ENCODE peak calls at places on chromosomes 16 and 17, in four cellular contexts. G, K, V and X are unnamed samples.

GRCh38 chr17:38925263-38925995 is at the start of gene LASP1NB:
- DNase-seq in K (no peak), G (peak), V (no peak), X (no peak)

GRCh38 chr16:87703835-87704375 is 61.9 kb downstream of the KLHDC4 start:
- DNase-seq in K (no peak), V (no peak), G (no peak), X (no peak)

GRCh38 chr17:50187403-50187735 is 14.1 kb downstream of the COL1A1 start:
- DNase-seq in G (peak), K (no peak), V (no peak), X (no peak)

GRCh38 chr17:17818088-17818526 is 18.7 kb downstream of the SREBF1 start:
- DNase-seq in G (peak), V (no peak), K (no peak), X (no peak)

GRCh38 chr17:66885417-66885816 is 50.5 kb downstream of the CACNG5 start:
- DNase-seq in K (no peak), G (no peak), V (no peak), X (no peak)

GRCh38 chr17:21419299-21420239 is 43.4 kb downstream of the KCNJ12 start:
- DNase-seq in G (no peak), V (no peak), K (no peak), X (no peak)

GRCh38 chr17:61362396-61362795 is 37.2 kb upstream of the TBX2 start:
- DNase-seq in K (no peak), G (no peak), V (no peak), X (no peak)

GRCh38 chr16:57773680-57774295 is 28.5 kb downstream of the KIFC3 start:
- DNase-seq in V (no peak), G (no peak), K (no peak), X (no peak)

GRCh38 chr17:78159575-78160158 is 8.7 kb upstream of the SYNGR2 start:
- DNase-seq in K (no peak), G (peak), V (no peak), X (peak)

GRCh38 chr17:45828171-45829133 is 16.2 kb upstream of the SPPL2C start:
- DNase-seq in G (no peak), V (no peak), K (no peak), X (no peak)

GRCh38 chr17:69501591-69502468 is 87.3 kb downstream of the MAP2K6 start:
- DNase-seq in K (no peak), G (peak), V (no peak), X (no peak)

GRCh38 chr16:79601978-79602609 is 1.6 kb upstream of the MAF start:
- DNase-seq in G (peak), K (peak), V (peak), X (peak)

GRCh38 chr16:67697407-67697806 is 21.7 kb downstream of the GFOD2 start:
- DNase-seq in G (no peak), K (no peak), V (no peak), X (no peak)

GRCh38 chr17:82605939-82606600 is 42.2 kb downstream of the WDR45B start:
- DNase-seq in K (no peak), G (peak), V (no peak), X (no peak)

GRCh38 chr16:78782572-78782971 is 683.1 kb downstream of the WWOX start:
- DNase-seq in K (no peak), G (no peak), V (no peak), X (no peak)

GRCh38 chr16:3030128-3030871 is 6.4 kb downstream of the BICDL2 start:
- DNase-seq in V (no peak), G (no peak), K (no peak), X (no peak)
- TF ChIP-seq CTCF in V (no peak), G (no peak), K (no peak), X (no peak)

DNA sequence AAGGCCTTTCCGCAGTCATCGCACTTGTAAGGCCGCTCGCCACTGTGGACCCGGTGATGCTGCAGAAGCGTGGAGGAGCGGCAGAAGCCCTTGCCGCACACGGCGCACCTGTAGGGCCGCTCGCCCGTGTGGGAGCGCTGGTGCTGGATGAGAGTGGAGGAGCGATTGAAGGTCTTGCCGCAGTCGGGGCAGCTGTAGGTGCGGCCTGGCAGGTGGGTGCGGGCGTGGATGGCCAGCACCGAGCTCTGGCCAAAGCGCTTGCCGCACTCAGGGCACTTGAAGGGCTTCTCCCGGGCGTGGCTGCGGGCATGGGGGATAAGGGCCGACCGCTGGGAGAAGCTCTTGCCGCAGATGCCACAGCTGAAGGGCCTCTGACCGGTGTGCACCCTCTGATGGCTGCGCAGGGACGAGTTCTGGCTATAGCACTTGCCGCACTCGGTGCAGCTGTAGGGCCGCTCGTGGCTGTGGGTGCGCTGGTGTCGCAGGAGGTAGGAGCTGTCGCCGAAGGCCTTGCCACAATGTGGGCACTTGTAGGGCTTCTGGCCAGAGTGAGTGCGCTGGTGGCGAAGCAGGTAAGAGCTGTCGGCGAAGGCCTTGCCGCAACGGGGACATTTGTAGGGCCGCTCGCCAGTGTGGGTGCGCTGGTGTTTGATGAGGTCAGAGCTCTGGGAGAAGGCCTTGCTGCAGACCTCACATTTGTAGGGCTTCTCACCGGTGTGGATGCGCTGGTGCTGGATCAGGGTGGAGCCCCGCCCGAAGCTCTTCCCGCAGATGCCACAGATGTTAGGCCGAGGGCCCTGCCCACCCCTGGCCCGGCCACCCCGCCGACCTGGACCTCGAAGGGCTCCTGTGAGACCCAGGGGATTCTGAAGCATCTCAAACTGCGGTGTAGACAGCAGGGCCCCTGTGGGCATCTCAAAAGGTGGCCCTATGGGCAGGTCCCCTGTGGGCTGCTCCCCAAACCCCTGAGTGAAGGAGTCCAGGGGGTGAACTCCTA is 1.5 kb downstream of the ZNF768 start:
- DNase-seq in V (no peak), G (no peak), K (no peak), X (no peak)
- TF ChIP-seq CTCF in V (no peak), G (no peak), K (no peak), X (no peak)

GRCh38 chr16:28089992-28090365 is 26.5 kb upstream of the GSG1L start:
- DNase-seq in K (no peak), V (no peak), G (no peak), X (no peak)

GRCh38 chr16:28091706-28092105 is 28.2 kb upstream of the GSG1L start:
- DNase-seq in G (no peak), V (no peak), K (no peak), X (no peak)

GRCh38 chr16:28093383-28093725 is 29.8 kb upstream of the GSG1L start:
- DNase-seq in G (no peak), V (no peak), K (no peak), X (no peak)

GRCh38 chr16:28090646-28091377 is 27.3 kb upstream of the GSG1L start:
- DNase-seq in G (no peak), K (no peak), V (no peak), X (no peak)

DNA sequence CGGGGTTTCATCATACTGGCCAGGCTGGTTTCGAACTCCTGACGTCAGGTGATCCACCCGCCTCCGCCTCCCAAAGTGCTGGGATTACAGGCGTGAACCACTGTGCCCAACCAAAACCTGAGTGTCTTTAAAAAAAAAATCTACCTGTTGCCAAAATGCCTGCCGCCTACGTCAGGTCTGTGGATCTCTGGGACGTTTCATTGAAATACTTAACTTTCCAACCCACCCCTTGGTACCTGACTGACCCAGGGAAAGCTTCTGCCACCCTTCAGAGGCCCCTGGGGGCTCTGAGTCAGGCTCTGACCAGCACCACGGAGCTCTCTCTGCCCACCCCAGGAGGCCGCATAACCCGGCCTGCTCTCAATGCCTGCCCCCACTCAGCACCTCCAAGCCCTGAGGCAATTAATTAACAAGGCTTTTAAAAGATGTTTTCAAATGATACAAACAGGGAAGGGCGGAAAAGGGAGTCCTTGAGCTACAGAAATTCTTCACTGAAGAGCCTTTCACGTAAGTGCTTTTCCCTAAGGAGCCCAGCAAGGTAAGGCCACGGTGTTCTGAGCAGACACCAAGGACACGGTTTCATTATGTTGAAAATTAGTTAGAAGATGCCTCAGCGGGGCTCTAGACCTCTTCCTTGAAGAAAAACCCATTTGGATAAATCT is 29.3 kb upstream of the GSG1L start:
- DNase-seq in G (no peak), V (no peak), K (no peak), X (no peak)
- TF ChIP-seq CTCF in G (no peak), V (no peak), K (no peak), X (no peak)

DNA sequence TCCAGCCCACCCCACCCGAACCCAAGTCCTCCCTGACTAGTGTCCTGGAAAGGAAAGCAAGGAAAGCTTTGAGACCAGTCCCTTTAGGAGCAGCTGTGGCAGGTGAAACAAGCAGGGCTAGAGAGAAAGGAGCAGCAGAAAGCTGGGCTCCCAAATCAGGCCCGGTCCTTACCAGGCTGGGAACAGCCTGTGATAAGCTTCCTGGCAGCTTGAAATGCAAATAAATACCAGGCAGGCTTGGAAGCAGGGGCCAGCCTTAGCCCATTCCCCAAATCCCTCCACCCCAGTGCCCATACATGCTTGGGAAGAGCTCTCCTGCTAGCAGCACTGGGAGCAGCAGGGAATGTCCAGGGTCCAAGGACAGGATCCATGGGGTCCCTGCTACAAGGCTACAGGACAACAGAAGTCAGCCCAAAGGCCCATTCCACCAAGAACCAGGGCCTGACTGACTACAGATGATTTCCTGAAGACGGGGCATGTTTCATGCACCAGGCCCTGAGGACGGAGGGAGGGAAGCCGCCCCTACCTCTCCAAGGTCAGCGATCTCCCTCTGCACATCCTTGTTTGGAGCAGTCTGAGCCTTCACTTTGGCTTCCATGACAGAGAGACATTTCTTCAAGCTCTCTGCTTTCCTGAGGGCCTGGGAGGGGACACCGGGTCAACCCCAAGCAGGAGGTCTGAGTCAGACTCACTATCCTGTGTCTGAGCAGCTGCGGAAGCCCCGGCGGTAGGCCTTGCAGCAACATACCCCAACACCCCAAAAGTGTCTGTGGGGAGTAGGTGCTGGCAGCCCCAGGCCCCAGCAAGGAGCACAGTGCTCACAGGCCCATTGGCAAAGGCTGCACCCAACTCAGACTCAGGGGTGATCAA is 2.6 kb upstream of the EXOSC6 start:
- DNase-seq in G (no peak), V (no peak), K (no peak), X (no peak)
- TF ChIP-seq CTCF in G (no peak), V (no peak), K (no peak), X (no peak)

DNA sequence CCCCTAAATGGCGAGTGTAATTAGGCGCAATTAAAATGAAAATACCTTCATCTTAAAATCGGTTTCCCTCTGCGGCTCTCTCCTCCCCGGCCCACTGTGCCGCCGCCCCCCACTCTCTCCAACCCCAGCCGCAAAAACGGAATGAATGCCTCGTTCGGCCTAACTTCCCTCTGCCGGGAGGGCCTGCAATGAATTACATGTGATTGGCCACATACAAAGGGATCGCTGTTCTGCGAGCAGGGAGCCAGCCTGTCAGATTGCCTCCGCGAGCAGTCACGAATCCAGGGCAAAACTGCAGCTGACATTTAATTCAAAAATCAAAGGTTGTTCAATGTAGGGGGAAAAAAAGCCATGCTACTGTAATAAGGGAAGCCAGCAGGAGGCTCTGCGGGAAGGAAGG is 85.0 kb downstream of the TBC1D16 start:
- DNase-seq in V (no peak), K (no peak), G (no peak), X (no peak)
- TF ChIP-seq CTCF in V (no peak), K (no peak), G (no peak), X (no peak)